ENCODE peak calls at places on chromosomes 4 and X, in ten cellular contexts. S is cardiac muscle cell, K is K562, W is OCI-LY7, D is adrenal gland, R is astrocyte, C is lung, O is iPS DF 6.9, P is heart right ventricle, E is neural progenitor cell. Q is an unnamed sample.

GRCh38 chr4:105520819-105521790 is 31.3 kb upstream of the ARHGEF38 start:
- DNase-seq in S (peak; percentile 63), P (peak; percentile 27), D (no peak), R (peak; percentile 14), K (peak; percentile 58), O (peak; percentile 9), W (peak; percentile 39), E (peak; percentile 68), C (no peak), Q (peak; percentile 34)

GRCh38 chr4:152485726-152486276 is 50.1 kb downstream of the FBXW7 start:
- DNase-seq in O (no peak), E (no peak), C (no peak), P (no peak), K (peak; percentile 10), R (peak; percentile 95), D (no peak), W (no peak), S (no peak), Q (no peak)

GRCh38 chr4:173519130-173520101 is 10.6 kb downstream of the HAND2 start:
- DNase-seq in E (peak; percentile 50), S (peak; percentile 89), P (peak; percentile 65), W (no peak), D (no peak), O (no peak), R (no peak), K (no peak), C (no peak), Q (no peak)

GRCh38 chrX:19535481-19535880 is 20.2 kb upstream of the MAP3K15 start:
- DNase-seq in C (no peak), R (no peak), O (no peak), P (no peak), K (peak; percentile 23), D (no peak), W (peak; percentile 26), E (peak; percentile 28), S (peak; percentile 23), Q (no peak)

GRCh38 chrX:9710332-9710731 is 55.3 kb downstream of the GPR143 start:
- DNase-seq in D (no peak), W (no peak), R (peak; percentile 7), O (no peak), C (no peak), K (no peak), P (no peak), S (no peak), E (no peak), Q (no peak)

GRCh38 chr4:8315343-8316250 is 46.0 kb downstream of the HTRA3 start:
- DNase-seq in K (no peak), S (peak; percentile 15), C (peak; percentile 57), D (peak; percentile 58), E (peak; percentile 76), O (peak; percentile 33), P (no peak), W (peak; percentile 66), R (peak; percentile 74), Q (peak; percentile 61)

GRCh38 chr4:77586953-77587383 is 18.7 kb upstream of the CXCL13 start:
- DNase-seq in R (peak; percentile 24), E (no peak), C (no peak), O (no peak), W (no peak), P (no peak), D (no peak), S (no peak), K (no peak), Q (no peak)

GRCh38 chr4:124694961-124695598 is 17.5 kb downstream of the ANKRD50 start:
- DNase-seq in O (no peak), P (no peak), K (no peak), S (no peak), R (no peak), W (no peak), E (no peak), D (no peak), C (no peak), Q (no peak)

GRCh38 chr4:127783026-127783769 is 1.1 kb downstream of the HSPA4L start:
- DNase-seq in R (peak; percentile 83), O (no peak), W (no peak), P (peak; percentile 80), C (peak; percentile 50), K (peak; percentile 77), S (peak; percentile 13), D (peak; percentile 78), E (peak; percentile 53), Q (peak; percentile 60)

GRCh38 chr4:171674781-171675180 is 138.4 kb upstream of the GALNTL6 start:
- DNase-seq in K (no peak), P (no peak), D (no peak), S (no peak), W (no peak), R (no peak), C (no peak), O (no peak), E (no peak), Q (no peak)

GRCh38 chrX:88991583-88992132 is 244.6 kb downstream of the CPXCR1 start:
- DNase-seq in E (peak; percentile 46), C (no peak), D (no peak), K (no peak), O (no peak), S (no peak), W (no peak), P (no peak), R (no peak), Q (no peak)

GRCh38 chr4:17063870-17064269 is 165.4 kb upstream of the LDB2 start:
- DNase-seq in P (no peak), R (peak; percentile 82), E (no peak), W (no peak), K (no peak), S (no peak), O (no peak), C (no peak), D (no peak), Q (no peak)
- H3K4me1 ChIP-seq in P (no peaks in the 10 kb centered on the region), R (peaks cover 39% of the 10 kb centered on the region), E (no peaks in the 10 kb centered on the region), W (no peaks in the 10 kb centered on the region), K (no peaks in the 10 kb centered on the region), S (no peaks in the 10 kb centered on the region), O (no peaks in the 10 kb centered on the region), C (peaks cover 2% of the 10 kb centered on the region), D (no peaks in the 10 kb centered on the region), Q (no peaks in the 10 kb centered on the region)

GRCh38 chrX:108437789-108438623 is at the start of gene COL4A6:
- DNase-seq in O (no peak), D (no peak), W (no peak), S (peak; percentile 71), E (peak; percentile 72), K (peak; percentile 15), R (no peak), P (peak; percentile 5), C (no peak), Q (no peak)
- H3K4me3 ChIP-seq in O (peak within 1 kb of the TSS; percentile 58), D (peak within 1 kb of the TSS; percentile 50), W (no peak within 1 kb of the TSS), S (peak within 1 kb of the TSS; percentile 90), E (peak within 1 kb of the TSS; percentile 84), K (no peak within 1 kb of the TSS), R (peak within 1 kb of the TSS; percentile 80), P (peak within 1 kb of the TSS; percentile 48), C (no peak within 1 kb of the TSS), Q (peak within 1 kb of the TSS; percentile 57)

GRCh38 chr4:94686086-94686485 is 71.7 kb upstream of the BMPR1B start:
- DNase-seq in O (no peak), S (no peak), D (no peak), K (no peak), R (no peak), P (no peak), W (no peak), C (no peak), E (no peak), Q (no peak)
- H3K27ac ChIP-seq in O (no peak overlapping the region), S (no peak overlapping the region), D (no peak overlapping the region), K (no peak overlapping the region), R (no peak overlapping the region), P (no peak overlapping the region), W (no peak overlapping the region), C (no peak overlapping the region), E (no peak overlapping the region), Q (no peak overlapping the region)

GRCh38 chrX:38807873-38808272 is 6.6 kb downstream of the MID1IP1 start:
- DNase-seq in C (no peak), K (peak; percentile 27), P (no peak), R (no peak), O (no peak), W (peak; percentile 38), S (no peak), D (no peak), E (no peak), Q (no peak)
- H3K4me1 ChIP-seq in C (no peaks in the 10 kb centered on the region), K (peaks cover 30% of the 10 kb centered on the region), P (no peaks in the 10 kb centered on the region), R (peaks cover 5% of the 10 kb centered on the region), O (no peaks in the 10 kb centered on the region), W (peaks cover 59% of the 10 kb centered on the region), S (peaks cover 12% of the 10 kb centered on the region), D (peaks cover 14% of the 10 kb centered on the region), E (peaks cover 9% of the 10 kb centered on the region), Q (peaks cover 8% of the 10 kb centered on the region)

GRCh38 chr4:113114884-113115283 is 65.4 kb downstream of the ANK2 start:
- DNase-seq in E (no peak), W (no peak), P (no peak), K (no peak), R (no peak), O (no peak), S (no peak), C (no peak), D (no peak), Q (no peak)

GRCh38 chr4:113113151-113113550 is 63.7 kb downstream of the ANK2 start:
- DNase-seq in W (no peak), D (no peak), C (no peak), P (no peak), E (no peak), K (no peak), S (no peak), O (no peak), R (no peak), Q (no peak)

GRCh38 chr4:113116414-113117345 is 67.2 kb downstream of the ANK2 start:
- DNase-seq in D (no peak), E (peak; percentile 39), W (no peak), S (no peak), K (no peak), P (no peak), C (no peak), O (no peak), R (peak; percentile 11), Q (no peak)

GRCh38 chr4:113109106-113109740 is 59.8 kb downstream of the ANK2 start:
- DNase-seq in O (no peak), E (no peak), R (no peak), C (no peak), D (no peak), S (no peak), P (no peak), K (no peak), W (no peak), Q (no peak)

DNA sequence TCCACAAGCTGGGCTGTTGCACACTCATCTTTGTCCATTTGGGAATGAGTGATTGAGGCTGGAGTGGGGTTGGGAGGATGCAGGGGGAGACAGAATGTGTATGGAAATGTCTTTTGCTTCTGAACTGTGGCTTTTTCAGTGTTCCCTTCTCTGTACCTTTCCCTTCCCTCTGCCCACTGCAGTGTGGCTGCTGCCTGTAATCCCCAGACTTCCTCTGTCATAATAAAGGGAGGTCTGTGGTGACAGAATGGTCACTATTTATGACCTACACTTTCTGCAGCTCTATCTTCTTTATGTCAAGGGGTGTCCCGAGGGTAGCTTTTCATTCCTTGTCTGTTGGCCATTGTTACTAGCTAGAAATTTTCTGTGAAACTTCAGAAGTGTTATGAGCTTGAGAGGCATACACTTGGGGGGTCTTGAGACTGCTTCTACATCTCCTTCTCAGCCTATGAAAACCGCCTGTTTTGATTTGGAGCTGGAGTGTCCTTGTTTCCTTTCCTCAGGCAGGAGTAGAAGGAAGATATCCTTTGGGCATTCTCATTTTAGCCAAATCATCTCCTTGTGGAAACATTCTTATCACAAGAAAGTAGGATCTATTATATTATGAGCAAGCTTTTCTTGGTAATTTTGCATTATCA is 63.0 kb downstream of the ANK2 start:
- DNase-seq in C (no peak), R (no peak), W (no peak), E (no peak), O (no peak), S (no peak), D (no peak), K (no peak), P (no peak), Q (no peak)
- H3K4me3 ChIP-seq in C (no peak overlapping the region), R (no peak overlapping the region), W (no peak overlapping the region), E (no peak overlapping the region), O (no peak overlapping the region), S (no peak overlapping the region), D (no peak overlapping the region), K (no peak overlapping the region), P (no peak overlapping the region), Q (no peak overlapping the region)

GRCh38 chr4:40197879-40198689 is 1.3 kb downstream of the RHOH start:
- DNase-seq in S (no peak), W (peak; percentile 35), K (peak; percentile 88), E (no peak), O (no peak), P (no peak), D (no peak), C (no peak), R (no peak), Q (no peak)
- H3K27ac ChIP-seq in S (no peak overlapping the region), W (peak overlapping the region; percentile 93), K (peak overlapping the region; percentile 85), E (no peak overlapping the region), O (no peak overlapping the region), P (no peak overlapping the region), D (no peak overlapping the region), C (no peak overlapping the region), R (no peak overlapping the region), Q (peak overlapping the region; percentile 74)

Q was measured in stomach.